ENCODE peak calls at places on chromosomes 12 and 14, in ten cellular contexts. D is CD8-positive, alpha-beta T cell; Z is HCT116; U is GM23338; B is stomach; T is sigmoid colon; W is SJSA1; S is heart left ventricle; K is OCI-LY7; M is naive thymus-derived CD4-positive, alpha-beta T cell. F is an unnamed sample.

GRCh38 chr12:48997719-48998496 is 1.3 kb downstream of the DDN start:
- DNase-seq in K (no peak), D (no peak), Z (no peak), S (peak; percentile 69), M (no peak), W (no peak), U (peak; percentile 74), B (peak; percentile 40), T (no peak), F (no peak)

GRCh38 chr14:101960225-101960624 is 4.1 kb upstream of the DYNC1H1 start:
- DNase-seq in W (peak; percentile 26), Z (no peak), T (no peak), K (peak; percentile 60), M (peak; percentile 25), D (no peak), S (no peak), U (peak; percentile 77), B (no peak), F (no peak)

GRCh38 chr12:104746689-104747088 is 211.4 kb downstream of the SLC41A2 start:
- DNase-seq in K (no peak), D (no peak), W (no peak), U (no peak), S (no peak), T (no peak), M (no peak), B (no peak), Z (no peak), F (no peak)

GRCh38 chr12:33825986-33826602 is 196.2 kb upstream of the ALG10 start:
- DNase-seq in K (no peak), U (no peak), D (no peak), M (no peak), W (peak; percentile 9), B (no peak), T (no peak), Z (no peak), S (no peak), F (no peak)

GRCh38 chr12:110249105-110249504 is 31.9 kb upstream of the ATP2A2 start:
- DNase-seq in D (no peak), K (no peak), U (no peak), T (no peak), S (no peak), W (no peak), M (no peak), B (no peak), Z (no peak), F (no peak)

GRCh38 chr14:64574370-64575115 is 24.8 kb downstream of the PPP1R36 start:
- DNase-seq in K (no peak), S (no peak), W (no peak), Z (no peak), U (no peak), M (no peak), T (no peak), D (no peak), B (no peak), F (no peak)

GRCh38 chr12:117507547-117507946 is 146.1 kb upstream of the NOS1 start:
- DNase-seq in D (no peak), M (no peak), K (no peak), B (peak; percentile 39), S (no peak), Z (no peak), T (no peak), U (no peak), W (no peak), F (no peak)

GRCh38 chr12:12736759-12737676 is 19.9 kb downstream of the CDKN1B start:
- DNase-seq in W (peak; percentile 81), U (peak; percentile 75), M (peak; percentile 59), K (peak; percentile 70), D (peak; percentile 31), Z (no peak), T (no peak), S (no peak), B (no peak), F (peak; percentile 74)

GRCh38 chr12:18549598-18549997 is 188.2 kb downstream of the PLCZ1 start:
- DNase-seq in U (peak; percentile 61), S (no peak), B (no peak), D (no peak), W (no peak), T (no peak), K (no peak), M (no peak), Z (no peak), F (no peak)

GRCh38 chr14:100290607-100291304 is 15.5 kb downstream of the SLC25A29 start:
- DNase-seq in S (no peak), K (no peak), Z (no peak), T (no peak), W (no peak), D (no peak), B (no peak), M (no peak), U (no peak), F (no peak)

GRCh38 chr14:68695326-68695768 is 97.5 kb downstream of the ZFP36L1 start:
- DNase-seq in S (no peak), U (no peak), K (no peak), T (peak; percentile 77), B (no peak), Z (peak; percentile 91), D (no peak), M (no peak), W (peak; percentile 80), F (no peak)

GRCh38 chr12:20601668-20602280 is 93.4 kb upstream of the SLCO1C1 start:
- DNase-seq in U (peak; percentile 71), T (no peak), Z (peak; percentile 46), W (peak; percentile 9), D (no peak), S (no peak), B (no peak), K (peak; percentile 10), M (no peak), F (no peak)

GRCh38 chr12:124829008-124829707 is 34.5 kb downstream of the SCARB1 start:
- DNase-seq in Z (no peak), S (no peak), T (no peak), M (no peak), D (no peak), W (peak; percentile 38), U (no peak), K (no peak), B (no peak), F (no peak)

GRCh38 chr14:26841361-26841760 is 243.5 kb upstream of the NOVA1 start:
- DNase-seq in D (no peak), M (no peak), T (no peak), U (no peak), S (no peak), W (no peak), K (no peak), B (no peak), Z (no peak), F (no peak)

GRCh38 chr12:120539303-120539702 is 5.1 kb downstream of the RNF10 start:
- DNase-seq in B (no peak), Z (no peak), U (no peak), D (no peak), M (no peak), W (no peak), T (peak; percentile 25), S (no peak), K (no peak), F (no peak)

GRCh38 chr12:18703326-18703725 is 34.5 kb downstream of the PLCZ1 start:
- DNase-seq in S (no peak), B (no peak), U (no peak), Z (no peak), T (no peak), D (no peak), K (no peak), M (no peak), W (no peak), F (no peak)

GRCh38 chr12:113649256-113649830 is 177.7 kb upstream of the LHX5 start:
- DNase-seq in M (no peak), K (no peak), S (no peak), T (no peak), D (no peak), Z (no peak), W (no peak), B (no peak), U (no peak), F (no peak)

GRCh38 chr14:86404425-86404824 is 874.5 kb downstream of the FLRT2 start:
- DNase-seq in S (no peak), T (no peak), W (peak; percentile 45), K (no peak), D (no peak), Z (no peak), U (peak; percentile 46), B (no peak), M (no peak), F (no peak)

GRCh38 chr14:81269100-81269978 is 48.6 kb upstream of the GTF2A1 start:
- DNase-seq in D (no peak), Z (peak; percentile 56), U (peak; percentile 84), K (peak; percentile 71), W (peak; percentile 23), M (peak; percentile 41), B (no peak), T (no peak), S (no peak), F (peak; percentile 61)

GRCh38 chr14:93034671-93034994 is 81.1 kb downstream of the ITPK1 start:
- DNase-seq in B (no peak), S (no peak), W (no peak), T (no peak), Z (no peak), K (no peak), U (no peak), M (no peak), D (no peak), F (no peak)
- H3K4me1 ChIP-seq in B (peaks cover 58% of the 10 kb centered on the region), S (peaks cover 47% of the 10 kb centered on the region), W (peaks cover 100% of the 10 kb centered on the region), T (peaks cover 88% of the 10 kb centered on the region), Z (peaks cover 36% of the 10 kb centered on the region), K (peaks cover 18% of the 10 kb centered on the region), U (peaks cover 42% of the 10 kb centered on the region), M (peaks cover 17% of the 10 kb centered on the region), D (peaks cover 31% of the 10 kb centered on the region), F (peaks cover 26% of the 10 kb centered on the region)

GRCh38 chr14:105568859-105569766 is 42.7 kb downstream of the TMEM121 start:
- DNase-seq in S (no peak), T (no peak), K (peak; percentile 10), U (no peak), D (no peak), B (no peak), W (no peak), Z (no peak), M (no peak), F (no peak)
- H3K27ac ChIP-seq in S (no peak overlapping the region), T (no peak overlapping the region), K (peak overlapping the region; percentile 88), U (no peak overlapping the region), D (no peak overlapping the region), B (no peak overlapping the region), W (no peak overlapping the region), Z (no peak overlapping the region), M (no peak overlapping the region), F (no peak overlapping the region)

DNA sequence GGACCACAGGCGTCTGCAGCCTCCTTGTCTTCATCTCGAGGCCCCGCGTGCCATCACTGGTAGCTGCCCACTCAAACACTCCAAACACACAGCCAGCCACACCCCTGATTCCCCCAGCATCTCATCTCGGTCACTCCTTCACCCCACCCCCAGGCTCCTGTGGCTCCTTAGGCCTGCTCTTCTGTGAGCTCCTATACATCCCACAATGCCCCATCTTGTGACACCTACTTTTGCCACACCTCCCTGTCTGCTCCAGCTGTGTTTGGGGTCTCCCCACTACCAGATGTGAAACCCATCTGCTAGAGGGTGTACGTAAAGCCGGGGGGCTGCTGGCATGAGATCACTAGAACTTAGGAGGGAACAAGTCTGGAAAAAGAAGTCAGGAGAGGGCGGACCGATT is 4.1 kb downstream of the AKT1 start:
- DNase-seq in B (no peak), W (no peak), D (no peak), M (no peak), T (no peak), K (no peak), Z (no peak), S (no peak), U (no peak), F (no peak)
- H3K36me3 ChIP-seq in B (peaks cover 53% of the 10 kb centered on the region), W (peaks cover 80% of the 10 kb centered on the region), D (no peaks in the 10 kb centered on the region), M (no peaks in the 10 kb centered on the region), T (peaks cover 19% of the 10 kb centered on the region), K (peaks cover 7% of the 10 kb centered on the region), Z (peaks cover 8% of the 10 kb centered on the region), S (no peaks in the 10 kb centered on the region), U (no peaks in the 10 kb centered on the region), F (no peaks in the 10 kb centered on the region)

GRCh38 chr12:53224897-53225634 is 6.9 kb downstream of the RARG start:
- DNase-seq in Z (no peak), K (no peak), T (no peak), D (no peak), B (no peak), M (no peak), S (no peak), U (peak; percentile 33), W (no peak), F (no peak)
- H3K4me1 ChIP-seq in Z (peaks cover 52% of the 10 kb centered on the region), K (peaks cover 34% of the 10 kb centered on the region), T (peaks cover 53% of the 10 kb centered on the region), D (peaks cover 48% of the 10 kb centered on the region), B (peaks cover 68% of the 10 kb centered on the region), M (peaks cover 37% of the 10 kb centered on the region), S (peaks cover 33% of the 10 kb centered on the region), U (peaks cover 57% of the 10 kb centered on the region), W (peaks cover 39% of the 10 kb centered on the region), F (peaks cover 38% of the 10 kb centered on the region)